ENCODE peak calls at places on chromosomes 5 and 9, in six cellular contexts. T, H, W, U, C and L are unnamed samples.

GRCh38 chr5:56350030-56350594 is 117.0 kb upstream of the ANKRD55 start:
- DNase-seq in T (no peak), H (no peak), W (no peak), U (no peak), C (no peak), L (no peak)

GRCh38 chr5:79263290-79263689 is 27.4 kb downstream of the JMY start:
- DNase-seq in T (no peak), H (no peak), W (no peak), U (no peak), C (no peak), L (no peak)

GRCh38 chr5:68405026-68405684 is 189.6 kb downstream of the PIK3R1 start:
- DNase-seq in T (no peak), H (peak; percentile 64), W (no peak), U (no peak), C (peak; percentile 45), L (peak; percentile 12)

GRCh38 chr5:172169216-172169615 is 18.8 kb downstream of the STK10 start:
- DNase-seq in T (no peak), H (no peak), W (no peak), U (no peak), C (no peak), L (no peak)

GRCh38 chr9:93677061-93677571 is 100.7 kb downstream of the PHF2 start:
- DNase-seq in T (no peak), H (no peak), W (peak; percentile 1), U (no peak), C (no peak), L (no peak)

GRCh38 chr5:181189962-181190710 is 14.9 kb downstream of the TRIM7 start:
- DNase-seq in T (no peak), H (no peak), W (no peak), U (no peak), C (no peak), L (no peak)

GRCh38 chr9:88753691-88754367 is 218.9 kb downstream of the NXNL2 start:
- DNase-seq in T (no peak), H (no peak), W (peak; percentile 71), U (no peak), C (no peak), L (no peak)

GRCh38 chr5:135448071-135448704 is 1.0 kb upstream of the DCANP1 start:
- DNase-seq in T (no peak), H (no peak), W (no peak), U (no peak), C (peak; percentile 45), L (no peak)

GRCh38 chr5:81450940-81451339 is 57.0 kb upstream of the ACOT12 start:
- DNase-seq in T (peak; percentile 42), H (peak; percentile 73), W (no peak), U (no peak), C (peak; percentile 42), L (no peak)

GRCh38 chr5:36357391-36357790 is 55.7 kb upstream of the RANBP3L start:
- DNase-seq in T (peak; percentile 81), H (no peak), W (no peak), U (no peak), C (no peak), L (no peak)

GRCh38 chr9:133701321-133701980 is 36.7 kb downstream of the SARDH start:
- DNase-seq in T (no peak), H (no peak), W (no peak), U (no peak), C (no peak), L (no peak)

GRCh38 chr9:129318121-129319075 is 140.3 kb upstream of the IER5L start:
- DNase-seq in T (peak; percentile 41), H (no peak), W (no peak), U (no peak), C (no peak), L (no peak)

GRCh38 chr5:153476767-153477166 is 13.7 kb upstream of the GRIA1 start:
- DNase-seq in T (peak; percentile 85), H (peak; percentile 5), W (no peak), U (no peak), C (peak; percentile 85), L (no peak)

GRCh38 chr5:129174447-129174846 is 79.9 kb downstream of the ISOC1 start:
- DNase-seq in T (peak; percentile 9), H (no peak), W (no peak), U (no peak), C (no peak), L (no peak)

GRCh38 chr9:137025120-137025966 is 2.7 kb downstream of the ABCA2 start:
- DNase-seq in T (no peak), H (no peak), W (no peak), U (no peak), C (peak; percentile 61), L (peak; percentile 84)
- TF ChIP-seq CTCF in T (no peak), H (no peak), W (no peak), U (no peak), C (no peak), L (no peak)

GRCh38 chr5:179680014-179680779 is 637 bp downstream of the CBY3 start:
- DNase-seq in T (no peak), H (no peak), W (no peak), U (no peak), C (no peak), L (no peak)

GRCh38 chr5:179678238-179679013 is 2.4 kb downstream of the CBY3 start:
- DNase-seq in T (peak; percentile 96), H (peak; percentile 96), W (peak; percentile 95), U (peak; percentile 76), C (peak; percentile 94), L (peak; percentile 96)

GRCh38 chr5:179680780-179681411 is at the start of gene CBY3:
- DNase-seq in T (peak; percentile 7), H (no peak), W (no peak), U (no peak), C (no peak), L (no peak)

GRCh38 chr5:179679014-179679674 is 1.7 kb downstream of the CBY3 start:
- DNase-seq in T (peak; percentile 64), H (no peak), W (peak; percentile 76), U (peak; percentile 16), C (peak; percentile 45), L (no peak)
- TF ChIP-seq CTCF in T (peak; percentile 12), H (no peak), W (peak; percentile 49), U (peak; percentile 35), C (no peak), L (no peak)

DNA sequence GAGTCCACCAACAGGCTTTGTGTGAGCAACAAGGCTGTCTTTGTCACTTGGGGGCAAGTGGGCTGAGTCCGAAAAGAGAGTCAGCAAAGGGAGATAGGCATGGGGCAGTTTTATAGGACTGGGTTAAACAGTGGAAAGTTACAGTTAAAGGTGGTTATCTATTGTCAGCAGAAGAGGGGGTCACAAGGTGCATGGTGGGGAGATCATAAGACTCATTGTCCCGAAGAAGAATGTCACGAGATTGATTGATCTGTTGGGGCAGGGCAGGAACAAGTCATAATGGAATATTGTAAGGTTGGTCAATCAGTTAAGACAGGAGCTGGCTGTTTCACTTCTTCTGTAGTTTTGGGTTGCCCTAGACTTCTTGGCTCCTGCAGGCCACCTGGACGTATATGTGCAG is 7.6 kb upstream of the HMGCS1 start:
- DNase-seq in T (no peak), H (no peak), W (no peak), U (no peak), C (no peak), L (no peak)
- TF ChIP-seq CTCF in T (no peak), H (no peak), W (no peak), U (no peak), C (no peak), L (no peak)

GRCh38 chr5:92687793-92688467 is 893.1 kb downstream of the NR2F1-AS1 start:
- DNase-seq in T (peak; percentile 73), H (peak; percentile 61), W (no peak), U (no peak), C (peak; percentile 5), L (peak; percentile 3)
- TF ChIP-seq CTCF in T (peak; percentile 50), H (peak; percentile 36), W (peak; percentile 22), U (peak; percentile 24), C (no peak), L (no peak)